ENCODE peak calls at places on chromosomes 7 and 10, in six cellular contexts. T is body of pancreas, K is mesendoderm, E is small intestine, Z is right atrium auricular region, G is OCI-LY7. J is an unnamed sample. For H3K36me3, the result is how much of the 10 kb centered on the place peaks cover.

GRCh38 chr10:33901166-33901565 is 566.7 kb upstream of the NRP1 start:
- DNase-seq in E (no peak), G (no peak), K (no peak), Z (no peak), T (no peak), J (no peak)

GRCh38 chr10:44386546-44387052 is 1.7 kb upstream of the CXCL12 start:
- DNase-seq in K (peak), E (peak), G (peak), Z (peak), T (peak), J (peak)

GRCh38 chr10:23095966-23096813 is 811 bp downstream of the MSRB2 start:
- DNase-seq in E (peak), Z (peak), G (peak), K (peak), T (peak), J (no peak)

GRCh38 chr10:4522296-4523000 is 303.6 kb upstream of the AKR1E2 start:
- DNase-seq in E (no peak), K (no peak), G (no peak), Z (no peak), T (no peak), J (no peak)

GRCh38 chr10:13201132-13201531 is 33.0 kb downstream of the UCMA start:
- DNase-seq in G (no peak), K (no peak), T (no peak), E (no peak), Z (no peak), J (no peak)

GRCh38 chr10:3754727-3755439 is 30.1 kb downstream of the KLF6 start:
- DNase-seq in E (peak), G (no peak), Z (peak), T (no peak), K (peak), J (no peak)

GRCh38 chr7:126685596-126685995 is 567.1 kb downstream of the GRM8 start:
- DNase-seq in G (no peak), K (no peak), Z (no peak), E (no peak), T (no peak), J (no peak)

GRCh38 chr10:90007226-90007625 is 305.8 kb downstream of the KIF20B start:
- DNase-seq in K (peak), G (no peak), Z (no peak), E (no peak), T (no peak), J (no peak)

GRCh38 chr10:61923210-61924024 is 21.9 kb downstream of the ARID5B start:
- DNase-seq in Z (no peak), T (no peak), E (peak), K (no peak), G (no peak), J (no peak)

GRCh38 chr10:67722113-67722512 is 26.1 kb upstream of the CTNNA3 start:
- DNase-seq in Z (no peak), K (no peak), G (peak), T (no peak), E (no peak), J (no peak)

GRCh38 chr7:80565554-80565953 is 53.7 kb upstream of the GNAT3 start:
- DNase-seq in T (no peak), K (no peak), E (no peak), G (no peak), Z (no peak), J (no peak)

GRCh38 chr7:37642028-37642540 is 41.5 kb upstream of the GPR141 start:
- DNase-seq in G (no peak), T (no peak), E (no peak), Z (no peak), K (peak), J (no peak)

GRCh38 chr7:42135728-42136127 is 101.3 kb downstream of the GLI3 start:
- DNase-seq in T (no peak), E (no peak), K (no peak), Z (no peak), G (no peak), J (no peak)

GRCh38 chr10:43226441-43226840 is 40.4 kb downstream of the RASGEF1A start:
- DNase-seq in G (no peak), Z (peak), K (no peak), E (no peak), T (peak), J (peak)

GRCh38 chr7:96927131-96927530 is 78.2 kb upstream of the DLX6 start:
- DNase-seq in Z (no peak), G (no peak), T (no peak), E (no peak), K (no peak), J (no peak)

GRCh38 chr7:116324582-116324981 is 114.2 kb downstream of the TES start:
- DNase-seq in Z (no peak), E (no peak), T (no peak), G (no peak), K (no peak), J (no peak)

GRCh38 chr7:158311791-158312190 is 275.8 kb downstream of the PTPRN2 start:
- DNase-seq in T (no peak), Z (peak), G (no peak), E (no peak), K (no peak), J (no peak)

GRCh38 chr7:158309844-158310763 is 277.5 kb downstream of the PTPRN2 start:
- DNase-seq in Z (peak), K (no peak), E (no peak), G (no peak), T (no peak), J (peak)

GRCh38 chr7:158312789-158313188 is 274.8 kb downstream of the PTPRN2 start:
- DNase-seq in T (no peak), Z (peak), K (no peak), E (no peak), G (no peak), J (no peak)

GRCh38 chr7:158310924-158311713 is 276.5 kb downstream of the PTPRN2 start:
- DNase-seq in G (no peak), Z (no peak), T (no peak), K (no peak), E (no peak), J (peak)

GRCh38 chr7:158308001-158308400 is 279.6 kb downstream of the PTPRN2 start:
- DNase-seq in E (no peak), T (no peak), G (no peak), Z (no peak), K (no peak), J (no peak)
- H3K36me3 ChIP-seq in E (under half), T (under half), G (under half), Z (under half), K (under half), J (under half)

DNA sequence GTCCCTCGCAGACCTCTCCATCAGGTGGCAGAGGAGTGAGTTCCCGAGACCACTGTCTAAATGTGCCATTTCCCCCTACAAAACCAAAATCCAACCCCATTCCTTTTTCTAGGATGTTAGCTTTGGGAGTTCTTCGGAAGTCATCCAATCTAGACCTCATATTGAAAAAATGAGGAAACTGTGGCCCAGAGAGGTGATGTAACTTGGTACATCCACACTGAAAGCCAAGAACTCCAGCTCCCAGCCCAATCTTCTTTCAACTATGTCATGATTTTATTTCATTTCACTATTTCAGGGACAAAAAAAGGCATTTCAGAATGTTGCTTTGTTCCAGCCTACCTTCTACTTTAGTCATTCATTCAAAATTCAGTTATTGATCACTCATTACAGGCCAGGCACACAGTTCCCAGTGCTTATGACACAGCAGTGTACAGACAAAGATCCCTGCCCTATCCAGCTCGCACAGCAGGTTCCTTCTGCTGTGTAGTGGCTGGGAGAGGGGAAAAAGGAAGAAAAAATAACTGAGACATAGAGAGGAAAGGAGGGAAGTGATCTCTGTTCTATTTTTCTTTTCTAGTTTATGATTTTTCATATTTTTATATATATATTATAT is 35.8 kb downstream of the SCRN1 start:
- DNase-seq in T (no peak), G (no peak), E (no peak), Z (no peak), K (no peak), J (peak)
- H3K36me3 ChIP-seq in T (under half), G (half or more), E (under half), Z (under half), K (under half), J (under half)

GRCh38 chr7:143518941-143519340 is 41.3 kb downstream of the TAS2R41 start:
- DNase-seq in K (no peak), G (no peak), T (no peak), E (no peak), Z (no peak), J (no peak)
- H3K36me3 ChIP-seq in K (under half), G (under half), T (under half), E (under half), Z (under half), J (under half)

GRCh38 chr7:101989101-101989500 is 171.7 kb downstream of the CUX1 start:
- DNase-seq in Z (no peak), G (peak), T (no peak), K (no peak), E (no peak), J (no peak)
- H3K36me3 ChIP-seq in Z (under half), G (under half), T (under half), K (under half), E (under half), J (under half)

DNA sequence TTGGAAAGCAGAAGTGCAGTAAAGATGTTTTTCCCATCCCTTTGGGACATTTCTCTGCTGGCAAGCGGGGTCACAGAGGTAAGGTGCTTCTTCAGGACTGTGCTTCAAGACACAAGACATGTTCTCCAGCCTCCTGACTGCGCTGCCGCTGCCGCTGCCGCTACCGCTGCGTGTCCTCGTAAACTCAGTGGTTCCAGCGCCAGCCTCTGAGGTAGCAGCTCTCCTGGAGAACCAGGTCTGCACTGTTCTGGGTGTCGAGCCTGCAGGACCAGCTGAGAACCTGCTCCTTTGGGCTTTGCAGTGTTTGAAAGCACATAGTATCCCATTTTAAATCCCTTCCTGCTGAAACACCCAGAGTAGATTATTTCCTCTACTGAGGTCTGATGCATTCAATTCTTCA is 13.0 kb upstream of the KCNK18 start:
- DNase-seq in K (no peak), Z (no peak), E (no peak), T (no peak), G (no peak), J (no peak)
- H3K36me3 ChIP-seq in K (under half), Z (under half), E (under half), T (under half), G (under half), J (under half)

DNA sequence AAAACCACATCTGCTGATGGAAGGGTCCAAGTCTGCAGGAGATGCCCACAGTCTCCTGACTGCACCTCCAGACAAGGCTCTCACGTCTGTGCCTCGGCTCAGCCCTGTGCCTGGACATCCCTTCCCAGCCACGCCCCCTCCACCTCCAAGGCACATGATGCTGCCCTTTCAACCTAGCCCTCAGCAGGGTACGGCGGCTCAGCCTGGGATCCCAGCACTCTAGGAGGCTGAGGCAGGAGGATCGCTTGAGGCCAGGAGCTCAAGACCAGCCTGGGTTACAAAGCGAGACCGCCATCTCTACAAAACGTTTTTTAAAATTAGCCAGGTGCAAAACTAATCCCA is 14.3 kb downstream of the MAD1L1 start:
- DNase-seq in G (no peak), K (no peak), E (no peak), T (no peak), Z (no peak), J (peak)
- H3K36me3 ChIP-seq in G (half or more), K (under half), E (under half), T (under half), Z (half or more), J (under half)

DNA sequence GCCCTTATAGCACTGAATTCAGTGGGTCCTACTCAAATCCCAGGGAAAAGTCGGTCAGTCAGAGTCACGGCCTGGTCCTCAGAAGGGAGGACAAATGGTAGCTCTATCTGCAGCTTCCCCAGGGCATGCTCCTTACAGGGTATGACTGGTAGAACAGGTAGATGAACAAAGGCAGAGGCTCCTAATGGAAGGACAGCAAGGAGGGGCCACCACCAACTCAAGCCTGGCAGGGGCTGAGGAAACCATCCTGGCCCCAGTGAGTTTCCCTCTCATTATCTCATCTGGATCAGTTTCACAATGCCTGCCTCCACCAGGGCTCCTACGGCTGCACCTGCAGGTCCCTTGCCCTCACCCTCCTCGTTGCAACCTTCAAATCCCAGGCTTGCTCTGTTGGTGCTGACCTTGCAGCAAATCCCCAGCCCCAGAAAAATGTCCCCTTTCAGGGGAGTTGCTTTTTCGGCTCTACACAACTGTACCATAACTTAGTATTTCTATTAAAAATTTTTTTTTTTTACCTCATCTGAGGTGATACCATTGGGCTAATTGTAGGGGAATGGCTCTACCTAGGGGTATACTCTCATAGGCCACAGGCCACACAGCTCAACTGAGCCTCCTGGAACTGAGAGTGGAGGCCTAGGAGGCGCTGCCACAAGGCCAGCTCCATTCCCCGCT is 2.4 kb upstream of the MYO1G start:
- DNase-seq in E (no peak), Z (no peak), G (no peak), K (no peak), T (no peak), J (peak)
- H3K36me3 ChIP-seq in E (under half), Z (under half), G (half or more), K (under half), T (under half), J (under half)

GRCh38 chr7:2652736-2653060 is 20.9 kb downstream of the TTYH3 start:
- DNase-seq in E (no peak), Z (no peak), G (no peak), K (no peak), T (no peak), J (no peak)

GRCh38 chr7:2655870-2656614 is 24.3 kb downstream of the TTYH3 start:
- DNase-seq in T (no peak), G (no peak), Z (no peak), E (no peak), K (no peak), J (no peak)

GRCh38 chr7:2651336-2651735 is 19.6 kb downstream of the TTYH3 start:
- DNase-seq in Z (no peak), E (no peak), K (no peak), T (no peak), G (peak), J (peak)

GRCh38 chr7:2651847-2652735 is 20.3 kb downstream of the TTYH3 start:
- DNase-seq in T (no peak), Z (no peak), K (no peak), G (no peak), E (no peak), J (no peak)

GRCh38 chr7:2654059-2654458 is 22.3 kb downstream of the TTYH3 start:
- DNase-seq in T (no peak), K (no peak), E (no peak), Z (no peak), G (no peak), J (no peak)
- H3K36me3 ChIP-seq in T (under half), K (under half), E (under half), Z (under half), G (under half), J (under half)

GRCh38 chr7:139598642-139599041 is 75.2 kb downstream of the CLEC2L start:
- DNase-seq in Z (no peak), T (no peak), E (peak), G (no peak), K (no peak), J (no peak)

GRCh38 chr7:139602143-139602722 is 78.7 kb downstream of the CLEC2L start:
- DNase-seq in Z (no peak), E (peak), G (peak), K (peak), T (no peak), J (peak)

GRCh38 chr7:139601176-139601575 is 77.7 kb downstream of the CLEC2L start:
- DNase-seq in K (no peak), Z (no peak), E (no peak), T (no peak), G (no peak), J (no peak)

GRCh38 chr7:139603282-139603681 is 79.8 kb downstream of the CLEC2L start:
- DNase-seq in K (no peak), Z (no peak), T (no peak), E (no peak), G (no peak), J (no peak)

DNA sequence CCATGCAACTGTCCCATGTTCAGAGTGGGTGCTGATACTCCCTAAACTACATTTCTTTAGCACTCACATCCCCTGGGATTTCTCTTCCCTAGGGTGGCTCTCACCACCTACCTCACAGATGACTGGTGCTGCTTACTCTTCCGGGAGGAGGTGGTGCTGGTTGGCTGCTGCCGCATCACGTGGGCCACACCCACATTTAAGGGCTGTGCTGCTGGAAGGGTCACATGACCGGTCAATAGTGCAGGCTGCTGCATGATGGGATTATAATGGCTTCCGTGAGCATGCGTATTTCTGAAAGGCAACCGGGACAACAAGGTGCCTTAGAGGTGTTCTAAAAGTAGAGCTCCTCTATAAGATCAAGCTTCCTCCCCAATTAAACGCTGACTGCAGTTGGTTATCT is 76.8 kb downstream of the CLEC2L start:
- DNase-seq in K (peak), E (no peak), G (no peak), T (no peak), Z (peak), J (no peak)
- H3K36me3 ChIP-seq in K (under half), E (under half), G (under half), T (under half), Z (half or more), J (under half)